ENCODE peak calls at places on chromosomes 4 and X, in five cellular contexts. Q, E, W, G and A are unnamed samples.

GRCh38 chr4:98447648-98448047 is 186.5 kb downstream of the RAP1GDS1 start:
- DNase-seq in W (peak), G (no peak), E (no peak), Q (no peak), A (no peak)

GRCh38 chrX:10769165-10769564 is 148.8 kb upstream of the MID1 start:
- DNase-seq in Q (no peak), E (no peak), W (peak), G (no peak), A (no peak)

GRCh38 chr4:6591781-6592180 is 16.8 kb downstream of the MAN2B2 start:
- DNase-seq in E (no peak), W (no peak), G (no peak), Q (no peak), A (no peak)

GRCh38 chr4:7310441-7310840 is 118.1 kb downstream of the SORCS2 start:
- DNase-seq in G (no peak), E (peak), W (no peak), Q (no peak), A (no peak)

GRCh38 chr4:14221176-14221575 is 593.7 kb upstream of the BOD1L1 start:
- DNase-seq in Q (no peak), E (no peak), G (no peak), W (no peak), A (no peak)

GRCh38 chr4:1298461-1298860 is 8.8 kb downstream of the MAEA start:
- DNase-seq in W (no peak), G (no peak), Q (no peak), E (no peak), A (no peak)

GRCh38 chr4:158621729-158622128 is 50.0 kb downstream of the C4orf46 start:
- DNase-seq in E (no peak), Q (no peak), G (no peak), W (no peak), A (no peak)

GRCh38 chr4:156931267-156931666 is 40.3 kb downstream of the PDGFC start:
- DNase-seq in E (no peak), W (no peak), G (no peak), Q (no peak), A (no peak)

GRCh38 chr4:101944649-101945048 is 154.1 kb downstream of the BANK1 start:
- DNase-seq in E (no peak), Q (no peak), G (no peak), W (no peak), A (no peak)

GRCh38 chr4:152102184-152103000 is 341.6 kb upstream of the GATB start:
- DNase-seq in E (no peak), Q (peak), W (no peak), G (no peak), A (no peak)

GRCh38 chr4:185513489-185514181 is 21.7 kb downstream of the PDLIM3 start:
- DNase-seq in G (no peak), W (peak), E (no peak), Q (no peak), A (no peak)

GRCh38 chr4:21869978-21870745 is 78.4 kb downstream of the KCNIP4 start:
- DNase-seq in W (no peak), Q (no peak), G (no peak), E (no peak), A (no peak)

GRCh38 chrX:48613502-48614160 is 16.3 kb downstream of the WDR13 start:
- DNase-seq in W (no peak), G (no peak), Q (no peak), E (no peak), A (no peak)

GRCh38 chr4:142773505-142773904 is 72.6 kb downstream of the INPP4B start:
- DNase-seq in Q (no peak), E (no peak), G (no peak), W (no peak), A (no peak)

GRCh38 chrX:74445099-74445498 is 23.8 kb downstream of the SLC16A2 start:
- DNase-seq in E (no peak), W (no peak), G (no peak), Q (no peak), A (no peak)

GRCh38 chr4:17662694-17663093 is 48.3 kb downstream of the MED28 start:
- DNase-seq in Q (no peak), G (no peak), W (no peak), E (no peak), A (no peak)

GRCh38 chrX:31353095-31353494 is 281.3 kb upstream of the FTHL17 start:
- DNase-seq in G (no peak), E (no peak), W (peak), Q (no peak), A (no peak)

GRCh38 chr4:162891788-162892707 is 274.6 kb downstream of the NAF1 start:
- DNase-seq in G (no peak), E (no peak), W (peak), Q (no peak), A (no peak)

GRCh38 chr4:85149656-85150055 is 183.2 kb upstream of the WDFY3 start:
- DNase-seq in G (no peak), Q (no peak), W (no peak), E (no peak), A (no peak)

GRCh38 chr4:85152490-85152889 is 186.0 kb upstream of the WDFY3 start:
- DNase-seq in G (no peak), W (no peak), E (no peak), Q (no peak), A (no peak)

GRCh38 chr4:85151349-85151748 is 184.9 kb upstream of the WDFY3 start:
- DNase-seq in E (no peak), G (no peak), W (no peak), Q (no peak), A (no peak)

GRCh38 chr4:85151786-85152185 is 185.3 kb upstream of the WDFY3 start:
- DNase-seq in W (no peak), Q (no peak), E (no peak), G (no peak), A (no peak)

DNA sequence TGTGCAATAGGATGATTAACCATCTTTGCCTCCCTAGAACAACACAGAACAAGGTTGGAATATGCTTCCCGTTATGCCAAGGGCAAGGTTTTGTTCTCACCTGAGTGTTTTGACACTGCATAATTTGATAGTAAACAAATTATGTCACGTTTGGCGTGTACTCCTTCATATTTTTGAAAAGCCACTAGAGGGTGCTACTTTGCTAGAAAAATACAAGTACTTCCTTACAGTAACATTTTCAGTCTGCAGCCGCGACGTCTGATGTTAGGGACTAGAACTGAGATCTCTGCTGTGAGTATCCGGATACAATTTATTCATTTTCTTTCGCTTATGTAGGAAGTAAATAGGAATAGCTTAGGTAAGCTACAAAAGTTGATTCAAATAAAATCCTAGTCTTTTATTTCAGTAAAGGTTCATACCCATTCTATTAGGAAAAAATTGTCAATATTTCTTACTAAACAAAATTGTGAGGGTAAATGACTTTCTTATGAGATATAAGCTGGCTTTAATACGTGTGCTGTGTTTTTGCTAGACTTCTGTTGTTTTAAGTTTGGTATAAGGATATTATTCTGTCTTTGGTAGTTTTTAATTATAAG is 181.1 kb upstream of the WDFY3 start:
- DNase-seq in E (peak), W (peak), G (peak), Q (no peak), A (no peak)
- TF ChIP-seq CTCF in E (peak), W (peak), G (peak), Q (peak), A (peak)

GRCh38 chr4:134202136-134202535 is 547 bp upstream of the PABPC4L start:
- DNase-seq in E (no peak), G (no peak), Q (no peak), W (no peak), A (no peak)
- TF ChIP-seq CTCF in E (no peak), G (no peak), Q (no peak), W (no peak), A (no peak)

DNA sequence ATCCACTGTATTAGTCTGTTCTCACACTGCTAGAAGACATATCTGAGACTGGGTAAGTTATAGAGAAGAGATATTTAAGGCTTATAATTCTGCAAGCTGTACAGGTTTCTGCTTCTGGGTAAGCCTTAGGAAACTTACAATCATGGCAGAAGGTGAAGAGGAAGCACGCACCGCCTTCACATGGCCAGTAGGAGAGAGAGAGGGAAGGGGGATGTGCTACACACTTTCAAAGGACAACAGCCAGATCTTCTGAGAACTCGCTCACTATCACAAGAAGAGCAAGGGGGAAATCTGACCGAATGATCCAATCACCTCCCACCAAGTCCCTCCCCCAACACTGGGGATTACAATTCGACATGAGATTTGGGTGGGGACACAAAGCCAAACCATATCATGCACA is 13.0 kb downstream of the FRYL start:
- DNase-seq in E (no peak), Q (no peak), W (no peak), G (no peak), A (no peak)
- TF ChIP-seq CTCF in E (no peak), Q (no peak), W (no peak), G (no peak), A (no peak)

GRCh38 chrX:115894087-115894486 is 276.5 kb upstream of the AGTR2 start:
- DNase-seq in W (peak), G (no peak), Q (no peak), E (peak), A (no peak)
- TF ChIP-seq CTCF in W (no peak), G (no peak), Q (no peak), E (no peak), A (no peak)

DNA sequence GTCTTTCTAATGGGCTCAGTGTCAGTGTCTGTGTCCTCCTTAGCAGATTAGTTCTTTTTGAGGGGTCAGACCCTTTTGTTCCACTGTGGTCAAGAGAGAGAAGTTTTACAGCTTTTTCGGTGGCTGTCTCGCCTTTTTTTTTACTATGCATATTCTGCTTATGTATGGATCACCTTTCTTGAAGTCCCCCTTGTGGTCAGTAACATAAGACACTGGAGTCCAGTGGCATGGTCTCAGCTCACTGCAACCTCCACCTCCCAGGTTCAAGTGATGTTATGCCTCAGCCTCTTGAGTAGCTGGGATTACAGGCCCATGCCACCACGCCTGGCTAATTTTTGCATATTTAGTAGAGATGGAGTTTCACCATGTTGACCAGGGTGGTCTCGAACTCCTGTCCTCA is 54.0 kb upstream of the PGRMC2 start:
- DNase-seq in W (no peak), Q (no peak), E (no peak), G (no peak), A (no peak)
- TF ChIP-seq CTCF in W (no peak), Q (no peak), E (no peak), G (no peak), A (no peak)

GRCh38 chr4:128386761-128387599 is 99.4 kb upstream of the PGRMC2 start:
- DNase-seq in Q (peak), W (no peak), G (peak), E (peak), A (no peak)

GRCh38 chr4:128388352-128388630 is 100.7 kb upstream of the PGRMC2 start:
- DNase-seq in G (no peak), Q (no peak), E (no peak), W (no peak), A (no peak)

GRCh38 chr4:128393111-128393704 is 105.6 kb upstream of the PGRMC2 start:
- DNase-seq in W (peak), Q (no peak), E (no peak), G (no peak), A (no peak)

GRCh38 chr4:128387600-128388351 is 100.2 kb upstream of the PGRMC2 start:
- DNase-seq in Q (no peak), G (no peak), E (no peak), W (no peak), A (no peak)

DNA sequence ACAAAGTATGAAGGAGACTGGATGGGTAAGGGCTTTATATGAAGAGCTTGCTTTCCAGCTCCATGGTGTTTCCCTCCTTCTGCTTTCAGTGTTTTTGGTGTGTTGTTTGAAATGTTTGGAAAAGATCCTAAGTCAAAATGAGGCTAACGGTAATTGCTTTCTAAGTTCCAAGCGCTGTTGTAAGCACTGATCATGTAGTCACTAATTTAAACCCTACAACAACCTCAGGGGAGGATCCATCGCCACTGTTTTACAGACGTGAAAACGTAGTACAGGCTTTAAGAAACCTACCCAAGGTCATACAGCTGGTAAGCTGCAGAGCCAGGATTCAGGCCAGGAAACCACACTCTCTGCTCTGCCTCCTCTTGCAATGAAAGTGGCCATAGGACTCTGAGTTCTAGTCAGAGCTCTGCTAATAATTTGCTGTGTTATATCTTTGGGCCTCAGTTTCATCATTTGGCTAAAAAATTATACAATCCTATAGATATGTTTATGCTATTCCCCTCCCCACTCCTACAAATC is 102.9 kb upstream of the PGRMC2 start:
- DNase-seq in Q (no peak), E (no peak), G (no peak), W (no peak), A (no peak)
- TF ChIP-seq CTCF in Q (no peak), E (no peak), G (no peak), W (no peak), A (no peak)

GRCh38 chrX:107146670-107147069 is 28.0 kb upstream of the RBM41 start:
- DNase-seq in Q (no peak), E (no peak), W (peak), G (no peak), A (no peak)
- TF ChIP-seq CTCF in Q (no peak), E (no peak), W (no peak), G (no peak), A (no peak)

DNA sequence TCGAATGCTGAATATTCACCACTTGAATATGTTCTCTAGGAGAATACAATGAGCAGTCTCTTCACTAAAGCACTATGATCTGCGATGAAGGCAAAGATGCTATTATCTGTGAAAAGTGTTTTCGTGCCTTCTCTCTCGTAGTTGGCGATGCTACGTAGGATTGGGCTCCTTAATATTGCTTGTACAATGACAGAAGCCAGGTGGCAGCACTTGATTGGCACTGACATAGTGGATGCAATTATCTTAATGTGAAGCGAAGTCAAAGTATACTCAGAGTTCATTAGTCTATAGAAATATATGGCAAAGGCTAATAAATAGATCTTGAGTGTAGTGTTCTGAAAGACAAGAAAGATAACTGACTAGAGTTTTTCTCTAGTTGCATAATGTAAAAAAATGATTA is 1135.7 kb upstream of the AGA start:
- DNase-seq in Q (no peak), E (no peak), W (peak), G (no peak), A (no peak)
- TF ChIP-seq CTCF in Q (no peak), E (no peak), W (peak), G (no peak), A (no peak)

DNA sequence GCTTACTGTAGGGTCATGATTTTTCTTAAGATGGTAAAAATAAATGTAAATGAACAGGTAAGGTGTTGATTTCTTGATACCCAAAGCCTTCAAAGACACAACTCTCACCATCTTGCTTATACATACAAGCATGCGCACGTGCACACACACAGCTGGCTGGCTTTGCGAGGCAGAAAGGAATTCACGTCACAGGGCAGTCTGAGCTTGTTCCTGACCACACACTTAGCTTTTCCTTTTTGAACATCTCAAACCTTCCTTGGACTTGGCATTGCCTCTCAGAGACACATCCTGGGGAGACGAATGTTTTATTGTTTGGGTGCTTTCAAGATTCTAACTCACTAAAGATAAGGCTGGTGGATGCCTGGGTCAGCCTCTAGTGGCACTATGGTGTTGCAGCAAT is 175.0 kb downstream of the NHS start:
- DNase-seq in E (no peak), Q (no peak), G (no peak), W (no peak), A (no peak)
- TF ChIP-seq CTCF in E (no peak), Q (no peak), G (no peak), W (no peak), A (no peak)

GRCh38 chrX:21926116-21926515 is 14.4 kb upstream of the SMS start:
- DNase-seq in W (no peak), Q (no peak), G (no peak), E (no peak), A (no peak)
- TF ChIP-seq CTCF in W (no peak), Q (no peak), G (no peak), E (no peak), A (no peak)